ENCODE peak calls at places on chromosome 13, in ten cellular contexts. One of them, this sample, is unnamed.

GRCh38 chr13:111068009-111068350 is 47.1 kb upstream of the ARHGEF7 start:
- DNase-seq in AG04449: no peak
- DNase-seq in left ventricle myocardium inferior: no peak
- DNase-seq in esophagus muscularis mucosa: no peak
- DNase-seq in natural killer cell: no peak
- DNase-seq in amniotic stem cell: no peak
- DNase-seq in stimulated activated CD4-positive, alpha-beta T cell treated with anti-CD3 and anti-CD28 coated beads, Interleukin-15, amount 100 ng/mL, for 1 hour: no peak
- DNase-seq in heart right ventricle: no peak
- DNase-seq in NCI-H1105: no peak
- DNase-seq in mammary epithelial cell: no peak
- DNase-seq in this sample: no peak

GRCh38 chr13:50198508-50198907 is 183.3 kb downstream of the KCNRG start:
- DNase-seq in natural killer cell: no peak
- DNase-seq in amniotic stem cell: no peak
- DNase-seq in NCI-H1105: no peak
- DNase-seq in esophagus muscularis mucosa: peak
- DNase-seq in left ventricle myocardium inferior: no peak
- DNase-seq in heart right ventricle: no peak
- DNase-seq in AG04449: no peak
- DNase-seq in stimulated activated CD4-positive, alpha-beta T cell treated with anti-CD3 and anti-CD28 coated beads, Interleukin-15, amount 100 ng/mL, for 1 hour: no peak
- DNase-seq in mammary epithelial cell: peak
- DNase-seq in this sample: no peak

GRCh38 chr13:19345158-19345557 is 163.5 kb upstream of the TUBA3C start:
- DNase-seq in left ventricle myocardium inferior: no peak
- DNase-seq in amniotic stem cell: no peak
- DNase-seq in natural killer cell: no peak
- DNase-seq in mammary epithelial cell: no peak
- DNase-seq in NCI-H1105: no peak
- DNase-seq in AG04449: no peak
- DNase-seq in stimulated activated CD4-positive, alpha-beta T cell treated with anti-CD3 and anti-CD28 coated beads, Interleukin-15, amount 100 ng/mL, for 1 hour: no peak
- DNase-seq in heart right ventricle: no peak
- DNase-seq in esophagus muscularis mucosa: no peak
- DNase-seq in this sample: no peak

GRCh38 chr13:45142440-45143345 is 22.4 kb downstream of the GTF2F2 start:
- DNase-seq in heart right ventricle: no peak
- DNase-seq in stimulated activated CD4-positive, alpha-beta T cell treated with anti-CD3 and anti-CD28 coated beads, Interleukin-15, amount 100 ng/mL, for 1 hour: no peak
- DNase-seq in NCI-H1105: no peak
- DNase-seq in left ventricle myocardium inferior: no peak
- DNase-seq in AG04449: no peak
- DNase-seq in esophagus muscularis mucosa: no peak
- DNase-seq in natural killer cell: no peak
- DNase-seq in mammary epithelial cell: peak
- DNase-seq in amniotic stem cell: no peak
- DNase-seq in this sample: no peak

GRCh38 chr13:112442483-112443090 is 66.4 kb downstream of the SPACA7 start:
- DNase-seq in esophagus muscularis mucosa: peak
- DNase-seq in NCI-H1105: no peak
- DNase-seq in amniotic stem cell: no peak
- DNase-seq in natural killer cell: peak
- DNase-seq in heart right ventricle: no peak
- DNase-seq in stimulated activated CD4-positive, alpha-beta T cell treated with anti-CD3 and anti-CD28 coated beads, Interleukin-15, amount 100 ng/mL, for 1 hour: no peak
- DNase-seq in mammary epithelial cell: peak
- DNase-seq in AG04449: no peak
- DNase-seq in left ventricle myocardium inferior: no peak
- DNase-seq in this sample: peak

GRCh38 chr13:32645854-32646253 is 59.6 kb downstream of the PDS5B start:
- DNase-seq in mammary epithelial cell: no peak
- DNase-seq in AG04449: no peak
- DNase-seq in stimulated activated CD4-positive, alpha-beta T cell treated with anti-CD3 and anti-CD28 coated beads, Interleukin-15, amount 100 ng/mL, for 1 hour: no peak
- DNase-seq in amniotic stem cell: no peak
- DNase-seq in natural killer cell: no peak
- DNase-seq in esophagus muscularis mucosa: no peak
- DNase-seq in heart right ventricle: no peak
- DNase-seq in left ventricle myocardium inferior: no peak
- DNase-seq in NCI-H1105: no peak
- DNase-seq in this sample: no peak

GRCh38 chr13:66992183-66992582 is 238.0 kb downstream of the PCDH9 start:
- DNase-seq in mammary epithelial cell: peak
- DNase-seq in amniotic stem cell: no peak
- DNase-seq in stimulated activated CD4-positive, alpha-beta T cell treated with anti-CD3 and anti-CD28 coated beads, Interleukin-15, amount 100 ng/mL, for 1 hour: no peak
- DNase-seq in left ventricle myocardium inferior: no peak
- DNase-seq in NCI-H1105: no peak
- DNase-seq in natural killer cell: no peak
- DNase-seq in AG04449: no peak
- DNase-seq in heart right ventricle: no peak
- DNase-seq in esophagus muscularis mucosa: no peak
- DNase-seq in this sample: no peak

GRCh38 chr13:20191311-20191901 is 1.3 kb downstream of the GJB2 start:
- DNase-seq in esophagus muscularis mucosa: peak
- DNase-seq in AG04449: no peak
- DNase-seq in heart right ventricle: no peak
- DNase-seq in stimulated activated CD4-positive, alpha-beta T cell treated with anti-CD3 and anti-CD28 coated beads, Interleukin-15, amount 100 ng/mL, for 1 hour: no peak
- DNase-seq in amniotic stem cell: no peak
- DNase-seq in left ventricle myocardium inferior: no peak
- DNase-seq in natural killer cell: no peak
- DNase-seq in mammary epithelial cell: no peak
- DNase-seq in NCI-H1105: no peak
- DNase-seq in this sample: no peak

GRCh38 chr13:109778102-109778542 is 8.3 kb downstream of the IRS2 start:
- DNase-seq in natural killer cell: no peak
- DNase-seq in esophagus muscularis mucosa: peak
- DNase-seq in stimulated activated CD4-positive, alpha-beta T cell treated with anti-CD3 and anti-CD28 coated beads, Interleukin-15, amount 100 ng/mL, for 1 hour: no peak
- DNase-seq in NCI-H1105: no peak
- DNase-seq in heart right ventricle: no peak
- DNase-seq in amniotic stem cell: no peak
- DNase-seq in mammary epithelial cell: peak
- DNase-seq in left ventricle myocardium inferior: no peak
- DNase-seq in AG04449: no peak
- DNase-seq in this sample: no peak

GRCh38 chr13:48635478-48635877 is 18.3 kb upstream of the CYSLTR2 start:
- DNase-seq in left ventricle myocardium inferior: no peak
- DNase-seq in AG04449: no peak
- DNase-seq in amniotic stem cell: no peak
- DNase-seq in stimulated activated CD4-positive, alpha-beta T cell treated with anti-CD3 and anti-CD28 coated beads, Interleukin-15, amount 100 ng/mL, for 1 hour: no peak
- DNase-seq in NCI-H1105: no peak
- DNase-seq in esophagus muscularis mucosa: no peak
- DNase-seq in natural killer cell: no peak
- DNase-seq in heart right ventricle: no peak
- DNase-seq in mammary epithelial cell: no peak
- DNase-seq in this sample: no peak

GRCh38 chr13:112905990-112906641 is 62.9 kb upstream of the MCF2L start:
- DNase-seq in natural killer cell: no peak
- DNase-seq in NCI-H1105: no peak
- DNase-seq in stimulated activated CD4-positive, alpha-beta T cell treated with anti-CD3 and anti-CD28 coated beads, Interleukin-15, amount 100 ng/mL, for 1 hour: no peak
- DNase-seq in left ventricle myocardium inferior: no peak
- DNase-seq in mammary epithelial cell: peak
- DNase-seq in AG04449: no peak
- DNase-seq in amniotic stem cell: no peak
- DNase-seq in esophagus muscularis mucosa: no peak
- DNase-seq in heart right ventricle: no peak
- DNase-seq in this sample: peak

This sample was measured in H9.